ENCODE peak calls at places on chromosomes 7 and 10, in four cellular contexts. J is SK-MEL-5; G is activated effector memory CD4-positive, alpha-beta T cell treated with anti-CD3 and anti-CD28 coated beads, Interleukin-2, amount 50 U/mL, for 16 hours; O is HTR-8/SVneo. N is an unnamed sample.

GRCh38 chr7:44257618-44258422 is 57.0 kb downstream of the YKT6 start:
- DNase-seq in O (peak; percentile 82), G (peak; percentile 89), J (no peak), N (peak; percentile 53)

GRCh38 chr7:139687980-139688632 is 89.7 kb downstream of the HIPK2 start:
- DNase-seq in O (no peak), J (peak; percentile 28), G (no peak), N (peak; percentile 66)

GRCh38 chr10:13310518-13311176 is 10.8 kb upstream of the PHYH start:
- DNase-seq in O (no peak), G (peak; percentile 44), J (no peak), N (no peak)

GRCh38 chr7:151437163-151437553 is 2.8 kb downstream of the CRYGN start:
- DNase-seq in O (no peak), G (peak; percentile 41), J (no peak), N (no peak)

GRCh38 chr7:18610331-18610948 is 114.9 kb downstream of the HDAC9 start:
- DNase-seq in G (no peak), O (peak; percentile 18), J (peak; percentile 82), N (peak; percentile 11)

GRCh38 chr7:144384071-144384470 is 19.4 kb downstream of the NOBOX start:
- DNase-seq in G (no peak), O (no peak), J (no peak), N (no peak)

GRCh38 chr7:13240349-13240748 is 552.9 kb downstream of the ARL4A start:
- DNase-seq in O (peak; percentile 69), G (no peak), J (peak; percentile 30), N (peak; percentile 44)

GRCh38 chr10:99524050-99524666 is 8.6 kb upstream of the NKX2-3 start:
- DNase-seq in J (no peak), G (no peak), O (no peak), N (no peak)

GRCh38 chr7:157817944-157818700 is 481.3 kb downstream of the DNAJB6 start:
- DNase-seq in J (no peak), G (no peak), O (no peak), N (no peak)

GRCh38 chr7:107319724-107320228 is 150.1 kb upstream of the GPR22 start:
- DNase-seq in G (no peak), J (no peak), O (no peak), N (no peak)

GRCh38 chr10:76282122-76283030 is 851.0 kb downstream of the LRMDA start:
- DNase-seq in G (no peak), J (no peak), O (peak; percentile 56), N (no peak)

GRCh38 chr10:113709221-113709838 is 29.6 kb downstream of the CASP7 start:
- DNase-seq in O (peak; percentile 38), J (no peak), G (no peak), N (no peak)

GRCh38 chr10:76191371-76191770 is 759.9 kb downstream of the LRMDA start:
- DNase-seq in G (no peak), O (no peak), J (no peak), N (no peak)

GRCh38 chr10:61822781-61823230 is 78.7 kb upstream of the ARID5B start:
- DNase-seq in G (no peak), O (no peak), J (no peak), N (no peak)

GRCh38 chr7:81583882-81584533 is 185.8 kb downstream of the HGF start:
- DNase-seq in J (no peak), G (no peak), O (peak; percentile 8), N (no peak)

GRCh38 chr10:132788180-132788830 is 2.4 kb upstream of the NKX6-2 start:
- DNase-seq in J (no peak), G (no peak), O (peak; percentile 23), N (no peak)

GRCh38 chr7:66781408-66782090 is 41.0 kb downstream of the RABGEF1 start:
- DNase-seq in G (no peak), J (peak; percentile 15), O (no peak), N (no peak)

GRCh38 chr7:13844954-13845353 is 144.5 kb downstream of the ETV1 start:
- DNase-seq in O (no peak), J (no peak), G (no peak), N (no peak)

GRCh38 chr7:37229381-37229780 is 219.3 kb downstream of the ELMO1 start:
- DNase-seq in J (no peak), G (no peak), O (no peak), N (no peak)

GRCh38 chr7:144820557-144820956 is 15.3 kb downstream of the TPK1 start:
- DNase-seq in O (no peak), J (no peak), G (no peak), N (no peak)

GRCh38 chr7:47392241-47392759 is 189.6 kb downstream of the TNS3 start:
- DNase-seq in J (no peak), O (no peak), G (peak; percentile 51), N (no peak)

GRCh38 chr10:20535846-20536245 is 361.3 kb downstream of the NEBL start:
- DNase-seq in J (no peak), O (no peak), G (no peak), N (no peak)

GRCh38 chr7:70694909-70695803 is 436.8 kb upstream of the GALNT17 start:
- DNase-seq in O (no peak), J (no peak), G (no peak), N (no peak)

GRCh38 chr7:13829914-13830603 is 159.4 kb downstream of the ETV1 start:
- DNase-seq in G (no peak), O (no peak), J (no peak), N (no peak)

GRCh38 chr10:3955954-3956617 is 171.1 kb upstream of the KLF6 start:
- DNase-seq in G (no peak), O (no peak), J (no peak), N (no peak)

GRCh38 chr10:78408671-78409472 is 375.2 kb downstream of the RPS24 start:
- DNase-seq in O (no peak), G (no peak), J (no peak), N (no peak)

GRCh38 chr10:96685297-96685696 is 35.0 kb downstream of the PIK3AP1 start:
- DNase-seq in G (no peak), O (no peak), J (no peak), N (no peak)

GRCh38 chr7:131829911-131830310 is 273.5 kb upstream of the PODXL start:
- DNase-seq in O (no peak), G (no peak), J (peak; percentile 58), N (no peak)

GRCh38 chr10:128087146-128087883 is 38.9 kb downstream of the MKI67 start:
- DNase-seq in O (no peak), J (no peak), G (no peak), N (no peak)

GRCh38 chr10:116654816-116655215 is 34.1 kb downstream of the PNLIPRP2 start:
- DNase-seq in O (no peak), J (peak; percentile 57), G (no peak), N (no peak)

GRCh38 chr10:112361951-112362770 is 11.8 kb upstream of the ACSL5 start:
- DNase-seq in O (peak; percentile 46), J (peak; percentile 59), G (no peak), N (peak; percentile 36)

GRCh38 chr10:43913676-43914235 is 265.1 kb upstream of the ZNF32 start:
- DNase-seq in J (no peak), G (no peak), O (no peak), N (no peak)

N was measured in COLO829.